ENCODE peak calls at places on chromosomes 5 and 9, in seven cellular contexts. One of them, this sample, is unnamed.

GRCh38 chr5:67038817-67039603 is 157.6 kb downstream of the CD180 start:
- DNase-seq in mesenchymal stem cell: peak
- DNase-seq in neuronal stem cell: no peak
- DNase-seq in H9: no peak
- DNase-seq in H1: no peak
- DNase-seq in IMR-90: peak
- DNase-seq in trophoblast cell: peak
- DNase-seq in this sample: peak

GRCh38 chr5:128896675-128897074 is 68.6 kb upstream of the SLC27A6 start:
- DNase-seq in mesenchymal stem cell: no peak
- DNase-seq in neuronal stem cell: no peak
- DNase-seq in H9: no peak
- DNase-seq in H1: no peak
- DNase-seq in IMR-90: no peak
- DNase-seq in trophoblast cell: no peak
- DNase-seq in this sample: no peak

GRCh38 chr9:91360551-91361293 is 996 bp downstream of the AUH start:
- DNase-seq in mesenchymal stem cell: peak
- DNase-seq in neuronal stem cell: peak
- DNase-seq in H9: no peak
- DNase-seq in H1: no peak
- DNase-seq in IMR-90: no peak
- DNase-seq in trophoblast cell: no peak
- DNase-seq in this sample: peak

GRCh38 chr9:92636627-92637026 is 33.3 kb downstream of the IPPK start:
- DNase-seq in mesenchymal stem cell: no peak
- DNase-seq in neuronal stem cell: no peak
- DNase-seq in H9: peak
- DNase-seq in H1: no peak
- DNase-seq in IMR-90: no peak
- DNase-seq in trophoblast cell: no peak
- DNase-seq in this sample: no peak

GRCh38 chr9:2623046-2623865 is 1.7 kb downstream of the VLDLR start:
- DNase-seq in mesenchymal stem cell: peak
- DNase-seq in neuronal stem cell: peak
- DNase-seq in H9: peak
- DNase-seq in H1: no peak
- DNase-seq in IMR-90: peak
- DNase-seq in trophoblast cell: peak
- DNase-seq in this sample: peak

GRCh38 chr5:124796495-124796894 is 50.1 kb upstream of the ZNF608 start:
- DNase-seq in mesenchymal stem cell: no peak
- DNase-seq in neuronal stem cell: no peak
- DNase-seq in H9: no peak
- DNase-seq in H1: no peak
- DNase-seq in IMR-90: no peak
- DNase-seq in trophoblast cell: no peak
- DNase-seq in this sample: no peak

GRCh38 chr5:32323741-32324140 is 11.0 kb upstream of the MTMR12 start:
- DNase-seq in mesenchymal stem cell: no peak
- DNase-seq in neuronal stem cell: no peak
- DNase-seq in H9: peak
- DNase-seq in H1: no peak
- DNase-seq in IMR-90: no peak
- DNase-seq in trophoblast cell: no peak
- DNase-seq in this sample: peak

GRCh38 chr5:174008922-174009321 is 20.0 kb downstream of the C5orf47 start:
- DNase-seq in mesenchymal stem cell: no peak
- DNase-seq in neuronal stem cell: no peak
- DNase-seq in H9: no peak
- DNase-seq in H1: no peak
- DNase-seq in IMR-90: no peak
- DNase-seq in trophoblast cell: peak
- DNase-seq in this sample: no peak

GRCh38 chr9:114899461-114899860 is 30.9 kb downstream of the TNFSF8 start:
- DNase-seq in mesenchymal stem cell: peak
- DNase-seq in neuronal stem cell: no peak
- DNase-seq in H9: no peak
- DNase-seq in H1: no peak
- DNase-seq in IMR-90: peak
- DNase-seq in trophoblast cell: no peak
- DNase-seq in this sample: no peak

GRCh38 chr9:126491256-126491879 is 122.4 kb upstream of the LMX1B start:
- DNase-seq in mesenchymal stem cell: peak
- DNase-seq in neuronal stem cell: peak
- DNase-seq in H9: no peak
- DNase-seq in H1: no peak
- DNase-seq in IMR-90: peak
- DNase-seq in trophoblast cell: peak
- DNase-seq in this sample: peak

GRCh38 chr9:6576930-6577329 is 68.6 kb downstream of the GLDC start:
- DNase-seq in mesenchymal stem cell: no peak
- DNase-seq in neuronal stem cell: no peak
- DNase-seq in H9: no peak
- DNase-seq in H1: no peak
- DNase-seq in IMR-90: no peak
- DNase-seq in trophoblast cell: no peak
- DNase-seq in this sample: no peak

GRCh38 chr5:128857061-128857677 is 108.1 kb upstream of the SLC27A6 start:
- DNase-seq in mesenchymal stem cell: no peak
- DNase-seq in neuronal stem cell: no peak
- DNase-seq in H9: no peak
- DNase-seq in H1: no peak
- DNase-seq in IMR-90: no peak
- DNase-seq in trophoblast cell: no peak
- DNase-seq in this sample: no peak

GRCh38 chr5:80254767-80255424 is 952 bp downstream of the SERINC5 start:
- DNase-seq in mesenchymal stem cell: peak
- DNase-seq in neuronal stem cell: no peak
- DNase-seq in H9: no peak
- DNase-seq in H1: no peak
- DNase-seq in IMR-90: peak
- DNase-seq in trophoblast cell: no peak
- DNase-seq in this sample: no peak

GRCh38 chr9:36728651-36729520 is 156.2 kb downstream of the MELK start:
- DNase-seq in mesenchymal stem cell: peak
- DNase-seq in neuronal stem cell: peak
- DNase-seq in H9: peak
- DNase-seq in H1: peak
- DNase-seq in IMR-90: peak
- DNase-seq in trophoblast cell: peak
- DNase-seq in this sample: peak

GRCh38 chr5:110092955-110093785 is 403.4 kb downstream of the MAN2A1 start:
- DNase-seq in mesenchymal stem cell: no peak
- DNase-seq in neuronal stem cell: no peak
- DNase-seq in H9: no peak
- DNase-seq in H1: no peak
- DNase-seq in IMR-90: no peak
- DNase-seq in trophoblast cell: no peak
- DNase-seq in this sample: peak

GRCh38 chr9:22047596-22047995 is 38.5 kb upstream of the CDKN2B start:
- DNase-seq in mesenchymal stem cell: no peak
- DNase-seq in neuronal stem cell: no peak
- DNase-seq in H9: no peak
- DNase-seq in H1: no peak
- DNase-seq in IMR-90: no peak
- DNase-seq in trophoblast cell: no peak
- DNase-seq in this sample: no peak

GRCh38 chr5:170333161-170333909 is 35.8 kb upstream of the LCP2 start:
- DNase-seq in mesenchymal stem cell: no peak
- DNase-seq in neuronal stem cell: peak
- DNase-seq in H9: peak
- DNase-seq in H1: no peak
- DNase-seq in IMR-90: no peak
- DNase-seq in trophoblast cell: peak
- DNase-seq in this sample: peak

GRCh38 chr9:4617752-4618151 is 44.3 kb upstream of the PLPP6 start:
- DNase-seq in mesenchymal stem cell: peak
- DNase-seq in neuronal stem cell: no peak
- DNase-seq in H9: no peak
- DNase-seq in H1: no peak
- DNase-seq in IMR-90: no peak
- DNase-seq in trophoblast cell: no peak
- DNase-seq in this sample: no peak
- H2BK5ac ChIP-seq in mesenchymal stem cell: no peak
- H2BK5ac ChIP-seq in neuronal stem cell: no peak
- H2BK5ac ChIP-seq in H9: no peak
- H2BK5ac ChIP-seq in H1: peak
- H2BK5ac ChIP-seq in IMR-90: no peak
- H2BK5ac ChIP-seq in trophoblast cell: no peak
- H2BK5ac ChIP-seq in this sample: no peak

GRCh38 chr5:55062039-55062779 is 38.2 kb downstream of the GZMK start:
- DNase-seq in mesenchymal stem cell: no peak
- DNase-seq in neuronal stem cell: no peak
- DNase-seq in H9: no peak
- DNase-seq in H1: no peak
- DNase-seq in IMR-90: no peak
- DNase-seq in trophoblast cell: no peak
- DNase-seq in this sample: no peak

GRCh38 chr5:55066278-55066677 is 36.2 kb upstream of the GZMA start:
- DNase-seq in mesenchymal stem cell: no peak
- DNase-seq in neuronal stem cell: no peak
- DNase-seq in H9: no peak
- DNase-seq in H1: no peak
- DNase-seq in IMR-90: no peak
- DNase-seq in trophoblast cell: no peak
- DNase-seq in this sample: no peak

GRCh38 chr5:55063899-55064298 is 38.5 kb upstream of the GZMA start:
- DNase-seq in mesenchymal stem cell: no peak
- DNase-seq in neuronal stem cell: no peak
- DNase-seq in H9: no peak
- DNase-seq in H1: no peak
- DNase-seq in IMR-90: peak
- DNase-seq in trophoblast cell: no peak
- DNase-seq in this sample: no peak

GRCh38 chr5:55063220-55063863 is 39.1 kb upstream of the GZMA start:
- DNase-seq in mesenchymal stem cell: no peak
- DNase-seq in neuronal stem cell: no peak
- DNase-seq in H9: no peak
- DNase-seq in H1: no peak
- DNase-seq in IMR-90: peak
- DNase-seq in trophoblast cell: peak
- DNase-seq in this sample: no peak

DNA sequence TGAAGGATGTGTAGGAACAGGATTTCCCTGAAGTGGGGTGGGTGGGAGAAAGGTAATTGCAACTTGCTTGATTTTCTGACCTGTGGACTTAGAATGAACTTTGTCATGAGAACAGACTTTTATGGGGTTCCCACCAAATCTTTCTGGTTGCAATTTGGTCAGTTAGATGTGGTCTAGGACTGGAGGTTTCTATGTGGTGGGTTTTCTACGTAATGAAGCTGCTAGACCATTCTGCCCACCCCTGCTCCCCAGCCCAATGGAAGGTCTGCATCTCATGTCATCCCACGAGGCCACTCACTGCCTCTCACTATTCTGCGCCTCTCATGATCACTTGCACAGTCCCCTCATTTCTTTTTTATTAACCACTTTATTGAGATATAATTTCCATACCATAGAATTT is 37.9 kb upstream of the GZMA start:
- DNase-seq in mesenchymal stem cell: no peak
- DNase-seq in neuronal stem cell: no peak
- DNase-seq in H9: no peak
- DNase-seq in H1: no peak
- DNase-seq in IMR-90: no peak
- DNase-seq in trophoblast cell: no peak
- DNase-seq in this sample: no peak
- H3K27ac ChIP-seq in mesenchymal stem cell: no peak
- H3K27ac ChIP-seq in neuronal stem cell: no peak
- H3K27ac ChIP-seq in H9: no peak
- H3K27ac ChIP-seq in H1: no peak
- H3K27ac ChIP-seq in IMR-90: no peak
- H3K27ac ChIP-seq in trophoblast cell: no peak
- H3K27ac ChIP-seq in this sample: no peak

GRCh38 chr5:140267559-140268018 is 35.3 kb downstream of the PFDN1 start:
- DNase-seq in mesenchymal stem cell: no peak
- DNase-seq in neuronal stem cell: no peak
- DNase-seq in H9: no peak
- DNase-seq in H1: no peak
- DNase-seq in IMR-90: no peak
- DNase-seq in trophoblast cell: no peak
- DNase-seq in this sample: no peak
- H2BK5ac ChIP-seq in mesenchymal stem cell: no peak
- H2BK5ac ChIP-seq in neuronal stem cell: no peak
- H2BK5ac ChIP-seq in H9: no peak
- H2BK5ac ChIP-seq in H1: no peak
- H2BK5ac ChIP-seq in IMR-90: no peak
- H2BK5ac ChIP-seq in trophoblast cell: no peak
- H2BK5ac ChIP-seq in this sample: no peak

GRCh38 chr9:121296213-121297127 is 28.5 kb downstream of the GSN start:
- DNase-seq in mesenchymal stem cell: no peak
- DNase-seq in neuronal stem cell: no peak
- DNase-seq in H9: no peak
- DNase-seq in H1: no peak
- DNase-seq in IMR-90: no peak
- DNase-seq in trophoblast cell: no peak
- DNase-seq in this sample: no peak

GRCh38 chr9:121295662-121296191 is 27.8 kb downstream of the GSN start:
- DNase-seq in mesenchymal stem cell: no peak
- DNase-seq in neuronal stem cell: no peak
- DNase-seq in H9: no peak
- DNase-seq in H1: no peak
- DNase-seq in IMR-90: no peak
- DNase-seq in trophoblast cell: no peak
- DNase-seq in this sample: no peak

GRCh38 chr9:121294866-121295661 is 27.1 kb downstream of the GSN start:
- DNase-seq in mesenchymal stem cell: no peak
- DNase-seq in neuronal stem cell: no peak
- DNase-seq in H9: no peak
- DNase-seq in H1: no peak
- DNase-seq in IMR-90: no peak
- DNase-seq in trophoblast cell: no peak
- DNase-seq in this sample: no peak

GRCh38 chr9:121292801-121293241 is 24.9 kb downstream of the GSN start:
- DNase-seq in mesenchymal stem cell: no peak
- DNase-seq in neuronal stem cell: no peak
- DNase-seq in H9: no peak
- DNase-seq in H1: no peak
- DNase-seq in IMR-90: no peak
- DNase-seq in trophoblast cell: no peak
- DNase-seq in this sample: no peak

GRCh38 chr9:121294181-121294743 is 26.3 kb downstream of the GSN start:
- DNase-seq in mesenchymal stem cell: no peak
- DNase-seq in neuronal stem cell: no peak
- DNase-seq in H9: no peak
- DNase-seq in H1: no peak
- DNase-seq in IMR-90: no peak
- DNase-seq in trophoblast cell: no peak
- DNase-seq in this sample: no peak
- H3K27ac ChIP-seq in mesenchymal stem cell: no peak
- H3K27ac ChIP-seq in neuronal stem cell: no peak
- H3K27ac ChIP-seq in H9: no peak
- H3K27ac ChIP-seq in H1: no peak
- H3K27ac ChIP-seq in IMR-90: no peak
- H3K27ac ChIP-seq in trophoblast cell: no peak
- H3K27ac ChIP-seq in this sample: no peak

GRCh38 chr9:90088411-90088810 is 483.6 kb downstream of the GADD45G start:
- DNase-seq in mesenchymal stem cell: no peak
- DNase-seq in neuronal stem cell: no peak
- DNase-seq in H9: no peak
- DNase-seq in H1: no peak
- DNase-seq in IMR-90: no peak
- DNase-seq in trophoblast cell: no peak
- DNase-seq in this sample: no peak
- H2BK5ac ChIP-seq in mesenchymal stem cell: no peak
- H2BK5ac ChIP-seq in neuronal stem cell: no peak
- H2BK5ac ChIP-seq in H9: no peak
- H2BK5ac ChIP-seq in H1: no peak
- H2BK5ac ChIP-seq in IMR-90: no peak
- H2BK5ac ChIP-seq in trophoblast cell: no peak
- H2BK5ac ChIP-seq in this sample: no peak

GRCh38 chr5:140690941-140691924 is at the start of the genes HARS1 and HARS2:
- DNase-seq in mesenchymal stem cell: peak
- DNase-seq in neuronal stem cell: peak
- DNase-seq in H9: peak
- DNase-seq in H1: peak
- DNase-seq in IMR-90: peak
- DNase-seq in trophoblast cell: peak
- DNase-seq in this sample: peak
- H3K27ac ChIP-seq in mesenchymal stem cell: peak
- H3K27ac ChIP-seq in neuronal stem cell: peak
- H3K27ac ChIP-seq in H9: peak
- H3K27ac ChIP-seq in H1: peak
- H3K27ac ChIP-seq in IMR-90: peak
- H3K27ac ChIP-seq in trophoblast cell: peak
- H3K27ac ChIP-seq in this sample: peak

This sample was measured in mesendoderm.